ENCODE peak calls at places on chromosomes 13 and 19, in seven cellular contexts. W, H, Z, F, E, T and K are unnamed samples.

GRCh38 chr19:38478273-38478971 is 44.9 kb downstream of the RYR1 start:
- DNase-seq in F (no peak), T (no peak), W (no peak), E (peak), H (no peak), Z (peak), K (no peak)

GRCh38 chr13:81872581-81872980 is 1531.7 kb upstream of the SPRY2 start:
- DNase-seq in F (no peak), T (no peak), W (no peak), H (peak), Z (peak), E (peak), K (no peak)

GRCh38 chr19:541699-542098 is 2.2 kb upstream of the GZMM start:
- DNase-seq in F (no peak), E (no peak), H (no peak), W (no peak), Z (no peak), T (no peak), K (no peak)

GRCh38 chr13:29472317-29472961 is 123.0 kb downstream of the SLC7A1 start:
- DNase-seq in E (peak), Z (peak), T (peak), H (no peak), F (peak), W (peak), K (no peak)

GRCh38 chr19:2055871-2056809 is 5.1 kb upstream of the MKNK2 start:
- DNase-seq in T (peak), H (no peak), F (no peak), W (peak), E (peak), Z (peak), K (no peak)

GRCh38 chr13:32409561-32410440 is 18.1 kb downstream of the N4BP2L1 start:
- DNase-seq in Z (no peak), E (peak), W (peak), T (peak), H (no peak), F (no peak), K (no peak)

GRCh38 chr19:4322942-4323665 is 15.5 kb downstream of the STAP2 start:
- DNase-seq in F (no peak), E (peak), T (no peak), Z (no peak), W (no peak), H (no peak), K (no peak)

GRCh38 chr13:25973085-25973484 is 78.7 kb downstream of the SHISA2 start:
- DNase-seq in F (no peak), H (no peak), E (peak), Z (no peak), T (no peak), W (no peak), K (no peak)

GRCh38 chr19:1102407-1103106 is 1.2 kb upstream of the GPX4 start:
- DNase-seq in Z (peak), H (no peak), T (peak), F (peak), W (peak), E (no peak), K (peak)

GRCh38 chr13:109312399-109312798 is 474.0 kb downstream of the IRS2 start:
- DNase-seq in E (no peak), T (no peak), H (no peak), W (no peak), Z (no peak), F (no peak), K (no peak)

GRCh38 chr19:29841559-29842367 is 30.0 kb downstream of the CCNE1 start:
- DNase-seq in F (peak), W (peak), Z (peak), E (peak), T (peak), H (peak), K (peak)

GRCh38 chr13:76934671-76935070 is 13.6 kb upstream of the ACOD1 start:
- DNase-seq in W (no peak), Z (no peak), E (no peak), T (no peak), F (no peak), H (no peak), K (no peak)

GRCh38 chr19:47778089-47778953 is at the start of gene SELENOW:
- DNase-seq in T (peak), F (peak), W (peak), E (peak), Z (peak), H (peak), K (no peak)

GRCh38 chr19:11018179-11018578 is 57.3 kb downstream of the SMARCA4 start:
- DNase-seq in W (no peak), H (no peak), T (peak), E (no peak), F (peak), Z (no peak), K (no peak)

GRCh38 chr19:10074153-10074552 is 12.0 kb upstream of the SHFL start:
- DNase-seq in W (peak), Z (peak), T (no peak), H (no peak), E (peak), F (no peak), K (no peak)

GRCh38 chr13:109610517-109610916 is 175.9 kb downstream of the IRS2 start:
- DNase-seq in Z (peak), F (no peak), T (no peak), H (no peak), E (peak), W (no peak), K (no peak)

GRCh38 chr19:6287269-6287885 is 7.6 kb upstream of the MLLT1 start:
- DNase-seq in F (no peak), T (no peak), W (no peak), Z (no peak), E (no peak), H (no peak), K (no peak)

GRCh38 chr13:101258071-101258470 is 158.2 kb downstream of the NALCN start:
- DNase-seq in E (peak), W (peak), T (peak), F (peak), Z (peak), H (peak), K (no peak)

GRCh38 chr19:48400018-48400742 is 6.7 kb downstream of the GRIN2D start:
- DNase-seq in W (peak), Z (peak), E (peak), F (peak), H (no peak), T (peak), K (no peak)

GRCh38 chr13:106277483-106278154 is 257.8 kb downstream of the EFNB2 start:
- DNase-seq in E (no peak), W (no peak), F (no peak), Z (no peak), T (no peak), H (no peak), K (no peak)

GRCh38 chr13:33426131-33426530 is 140.6 kb upstream of the STARD13 start:
- DNase-seq in Z (no peak), F (no peak), E (no peak), H (no peak), W (no peak), T (no peak), K (no peak)

GRCh38 chr13:109945206-109945960 is 159.0 kb upstream of the IRS2 start:
- DNase-seq in Z (no peak), T (peak), W (peak), E (no peak), H (no peak), F (peak), K (peak)

GRCh38 chr13:27920677-27921420 is 1.0 kb downstream of the PDX1 start:
- DNase-seq in H (peak), Z (no peak), F (no peak), W (peak), T (no peak), E (peak), K (no peak)

GRCh38 chr19:6809262-6809661 is 36.8 kb downstream of the VAV1 start:
- DNase-seq in H (no peak), W (no peak), Z (no peak), T (no peak), E (no peak), F (no peak), K (no peak)

GRCh38 chr19:1853295-1854031 is 5.2 kb upstream of the REXO1 start:
- DNase-seq in E (peak), W (peak), Z (peak), F (peak), H (no peak), T (no peak), K (no peak)

GRCh38 chr13:105446197-105446596 is 1089.3 kb downstream of the EFNB2 start:
- DNase-seq in H (no peak), T (no peak), W (peak), E (no peak), F (no peak), Z (no peak), K (no peak)

GRCh38 chr13:42497798-42498197 is 76.2 kb upstream of the TNFSF11 start:
- DNase-seq in F (peak), Z (no peak), W (peak), H (no peak), T (peak), E (no peak), K (peak)
- H2AFZ ChIP-seq in F (no peak), Z (no peak), W (no peak), H (no peak), T (no peak), E (no peak), K (no peak)

GRCh38 chr19:15195381-15195964 is 5.3 kb downstream of the NOTCH3 start:
- DNase-seq in Z (no peak), T (peak), E (peak), H (peak), W (peak), F (peak), K (no peak)

GRCh38 chr19:15197275-15198005 is 3.4 kb downstream of the NOTCH3 start:
- DNase-seq in W (peak), H (no peak), T (no peak), F (no peak), Z (no peak), E (no peak), K (no peak)

GRCh38 chr19:15194938-15195337 is 5.9 kb downstream of the NOTCH3 start:
- DNase-seq in Z (no peak), W (peak), E (no peak), F (no peak), T (peak), H (no peak), K (no peak)

GRCh38 chr19:15196683-15197005 is 4.2 kb downstream of the NOTCH3 start:
- DNase-seq in Z (no peak), T (no peak), E (no peak), W (no peak), F (no peak), H (no peak), K (no peak)

GRCh38 chr19:15195987-15196682 is 4.7 kb downstream of the NOTCH3 start:
- DNase-seq in T (no peak), W (no peak), E (peak), H (no peak), F (peak), Z (peak), K (no peak)
- H2AFZ ChIP-seq in T (no peak), W (peak), E (no peak), H (no peak), F (no peak), Z (no peak), K (peak)

DNA sequence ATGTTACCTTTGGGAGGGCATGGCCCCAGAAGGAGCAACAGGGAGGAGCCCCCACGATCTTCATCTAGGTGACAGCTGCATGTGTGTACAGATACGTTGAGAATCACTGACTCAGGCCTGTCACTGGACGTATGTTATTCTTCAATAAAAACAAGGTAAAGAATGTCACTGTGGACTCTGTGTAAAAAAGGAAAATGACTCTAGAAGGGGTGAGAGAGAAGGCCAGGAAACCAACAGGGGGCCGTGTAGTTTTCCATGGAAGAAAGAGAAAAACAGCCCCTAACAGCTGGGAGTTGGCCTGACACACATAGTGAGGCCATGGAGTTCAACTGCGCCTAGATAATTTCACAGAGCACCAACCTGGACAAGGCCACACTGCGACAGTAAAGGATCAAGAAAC is 1.9 kb upstream of the LYPD3 start:
- DNase-seq in E (no peak), H (no peak), W (no peak), Z (no peak), F (no peak), T (no peak), K (no peak)
- H2AFZ ChIP-seq in E (no peak), H (no peak), W (no peak), Z (peak), F (no peak), T (no peak), K (no peak)

DNA sequence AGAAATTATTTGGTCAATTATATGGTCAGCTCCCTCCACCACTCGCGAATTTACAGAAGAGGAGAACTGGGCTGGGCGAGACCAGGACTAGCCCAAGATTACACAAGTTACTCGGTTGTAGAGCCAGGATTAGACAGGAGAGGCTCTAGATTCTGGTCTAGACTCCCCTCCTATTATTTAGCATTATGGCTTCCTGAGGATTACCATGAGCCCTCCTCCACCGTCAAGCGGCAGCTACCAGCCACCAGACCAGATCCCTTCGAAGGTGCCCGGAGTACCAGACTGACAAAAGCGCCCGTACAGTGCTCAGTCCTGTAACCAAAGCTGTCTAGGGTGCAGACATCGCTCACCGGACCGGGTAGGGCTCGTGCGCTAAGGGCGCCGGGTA is 497 bp upstream of the MLNR start:
- DNase-seq in W (no peak), H (no peak), E (no peak), F (no peak), Z (no peak), T (no peak), K (no peak)
- H2AFZ ChIP-seq in W (peak), H (peak), E (peak), F (no peak), Z (no peak), T (peak), K (peak)